ENCODE peak calls at places on chromosome 6, in eight cellular contexts. S, C, T, Q, F, M, X and Z are unnamed samples.

GRCh38 chr6:29992792-29993191 is 50.5 kb downstream of the HLA-A start:
- DNase-seq in S (no peak), M (no peak), F (no peak), X (no peak), T (no peak), Q (no peak), C (no peak), Z (peak; percentile 81)

GRCh38 chr6:73665686-73666319 is 12.0 kb upstream of the SLC17A5 start:
- DNase-seq in M (peak; percentile 28), X (no peak), C (no peak), Q (no peak), T (no peak), S (no peak), F (peak; percentile 30), Z (peak; percentile 43)

GRCh38 chr6:20001286-20001685 is 164.1 kb downstream of the ID4 start:
- DNase-seq in S (no peak), M (no peak), F (no peak), T (no peak), X (no peak), C (no peak), Q (no peak), Z (no peak)

GRCh38 chr6:11277275-11278206 is 45.1 kb upstream of the NEDD9 start:
- DNase-seq in T (peak; percentile 70), S (no peak), X (no peak), M (peak; percentile 59), C (no peak), Q (no peak), F (peak; percentile 88), Z (peak; percentile 57)

GRCh38 chr6:89749918-89750317 is 69.7 kb downstream of the MDN1 start:
- DNase-seq in Q (no peak), C (no peak), X (no peak), F (no peak), T (no peak), M (no peak), S (no peak), Z (no peak)

GRCh38 chr6:38404355-38404754 is 235.4 kb downstream of the BTBD9 start:
- DNase-seq in X (no peak), F (peak; percentile 63), Q (no peak), C (no peak), M (no peak), T (no peak), S (no peak), Z (no peak)

GRCh38 chr6:155256122-155256795 is 7.6 kb upstream of the CLDN20 start:
- DNase-seq in T (no peak), F (no peak), S (no peak), C (peak; percentile 29), M (no peak), Q (no peak), X (no peak), Z (no peak)

GRCh38 chr6:52373294-52373693 is 11.3 kb downstream of the PAQR8 start:
- DNase-seq in M (no peak), Q (no peak), F (no peak), S (no peak), X (no peak), C (no peak), T (no peak), Z (no peak)

GRCh38 chr6:94636780-94637385 is 940.5 kb upstream of the MANEA start:
- DNase-seq in F (no peak), S (no peak), M (no peak), X (no peak), C (no peak), Q (no peak), T (no peak), Z (no peak)

GRCh38 chr6:32057966-32058365 is 19.8 kb downstream of the CYP21A2 start:
- DNase-seq in M (no peak), Q (no peak), S (no peak), F (no peak), T (no peak), X (no peak), C (no peak), Z (no peak)

GRCh38 chr6:127516676-127517273 is 2.4 kb downstream of the MTCL3 start:
- DNase-seq in F (peak; percentile 46), M (peak; percentile 8), C (no peak), Q (no peak), S (no peak), T (no peak), X (peak; percentile 82), Z (peak; percentile 38)

GRCh38 chr6:25603251-25603650 is 48.8 kb upstream of the SCGN start:
- DNase-seq in F (no peak), S (no peak), X (no peak), Q (no peak), T (no peak), C (no peak), M (no peak), Z (no peak)

GRCh38 chr6:126077810-126078791 is 91.8 kb downstream of the TRMT11 start:
- DNase-seq in F (no peak), C (no peak), Q (no peak), T (no peak), M (no peak), S (no peak), X (no peak), Z (peak; percentile 86)

GRCh38 chr6:100913400-100914276 is 32.5 kb upstream of the ASCC3 start:
- DNase-seq in S (no peak), F (no peak), T (no peak), C (no peak), M (no peak), X (no peak), Q (no peak), Z (peak; percentile 2)

GRCh38 chr6:49939993-49940498 is 23.9 kb downstream of the DEFB114 start:
- DNase-seq in S (no peak), C (no peak), X (no peak), T (no peak), F (no peak), Q (no peak), M (no peak), Z (no peak)

GRCh38 chr6:132445201-132445951 is 44.1 kb upstream of the MOXD1 start:
- DNase-seq in S (no peak), M (no peak), C (no peak), T (peak; percentile 23), Q (no peak), F (no peak), X (no peak), Z (peak; percentile 96)

GRCh38 chr6:30887901-30888300 is 3.6 kb downstream of the DDR1 start:
- DNase-seq in M (no peak), X (no peak), F (no peak), C (no peak), Q (no peak), S (no peak), T (no peak), Z (no peak)

GRCh38 chr6:51495016-51495805 is 592.2 kb downstream of the PKHD1 start:
- DNase-seq in X (peak; percentile 83), Q (no peak), C (no peak), S (no peak), T (no peak), M (no peak), F (no peak), Z (no peak)

GRCh38 chr6:29702519-29703103 is 20.6 kb upstream of the HLA-F start:
- DNase-seq in C (peak; percentile 85), M (peak; percentile 62), F (peak; percentile 45), T (no peak), S (no peak), Q (no peak), X (no peak), Z (no peak)

GRCh38 chr6:137102851-137103492 is 58.2 kb upstream of the IL20RA start:
- DNase-seq in S (no peak), X (no peak), T (no peak), F (peak; percentile 98), C (no peak), M (peak; percentile 88), Q (no peak), Z (no peak)

GRCh38 chr6:141955621-141956020 is 177.1 kb upstream of the GJE1 start:
- DNase-seq in Q (no peak), X (no peak), S (no peak), T (no peak), F (no peak), C (no peak), M (no peak), Z (no peak)

GRCh38 chr6:135212935-135213334 is 31.8 kb downstream of the MYB start:
- DNase-seq in C (no peak), X (no peak), F (no peak), S (no peak), M (no peak), T (no peak), Q (no peak), Z (peak; percentile 64)

GRCh38 chr6:10586302-10586701 is 65.2 kb downstream of the GCNT2 start:
- DNase-seq in C (no peak), S (no peak), F (no peak), Q (no peak), X (no peak), M (no peak), T (no peak), Z (no peak)

GRCh38 chr6:3383525-3383924 is 73.3 kb downstream of the SLC22A23 start:
- DNase-seq in M (peak; percentile 78), T (no peak), Q (no peak), C (no peak), F (peak; percentile 58), X (no peak), S (no peak), Z (peak; percentile 72)

GRCh38 chr6:3380344-3381232 is 76.3 kb downstream of the SLC22A23 start:
- DNase-seq in X (no peak), F (no peak), C (no peak), S (no peak), M (no peak), Q (no peak), T (no peak), Z (no peak)

GRCh38 chr6:3384346-3385143 is 72.3 kb downstream of the SLC22A23 start:
- DNase-seq in C (no peak), T (no peak), M (no peak), F (no peak), Q (no peak), X (no peak), S (no peak), Z (no peak)

GRCh38 chr6:3381233-3382065 is 75.4 kb downstream of the SLC22A23 start:
- DNase-seq in M (no peak), C (peak; percentile 38), F (no peak), T (no peak), Q (no peak), X (peak; percentile 83), S (peak; percentile 45), Z (no peak)

GRCh38 chr6:3382399-3383279 is 74.2 kb downstream of the SLC22A23 start:
- DNase-seq in X (no peak), S (no peak), T (no peak), F (no peak), C (no peak), Q (no peak), M (no peak), Z (peak; percentile 15)
- H3K4me3 ChIP-seq in X (no peak overlapping the region), S (no peak overlapping the region), T (no peak overlapping the region), F (no peak overlapping the region), C (no peak overlapping the region), Q (no peak overlapping the region), M (no peak overlapping the region), Z (no peak overlapping the region)

GRCh38 chr6:114125597-114125996 is 154.6 kb upstream of the HDAC2 start:
- DNase-seq in S (no peak), Q (no peak), X (no peak), T (no peak), F (no peak), C (no peak), M (no peak), Z (no peak)
- TF ChIP-seq CTCF in S (no peak), Q (no peak), X (no peak), T (no peak), F (no peak), C (no peak), M (no peak), Z (no peak)

GRCh38 chr6:116060572-116061283 is at the start of gene FRK:
- DNase-seq in Q (no peak), M (no peak), F (no peak), X (no peak), T (no peak), S (no peak), C (no peak), Z (peak; percentile 45)
- H3K4me3 ChIP-seq in Q (peak within 1 kb of the TSS; percentile 78), M (peak within 1 kb of the TSS; percentile 54), F (no peak within 1 kb of the TSS), X (peak within 1 kb of the TSS; percentile 27), T (peak within 1 kb of the TSS; percentile 49), S (peak within 1 kb of the TSS; percentile 44), C (peak within 1 kb of the TSS; percentile 48), Z (peak within 1 kb of the TSS; percentile 8)

GRCh38 chr6:146526192-146526591 is 17.4 kb upstream of the RAB32 start:
- DNase-seq in S (no peak), C (no peak), X (no peak), F (no peak), Q (no peak), T (no peak), M (no peak), Z (peak; percentile 45)
- TF ChIP-seq CTCF in S (no peak), C (peak; percentile 43), X (peak; percentile 15), F (no peak), Q (no peak), T (peak; percentile 24), M (no peak), Z (peak; percentile 29)